ENCODE peak calls at places on chromosomes 4 and X, in eight cellular contexts. One of them, this sample, is unnamed.
A peak's percentile ranks its signal among the peaks of the same experiment; 100 is the strongest.

GRCh38 chrX:65407157-65407626 is 127.4 kb downstream of the LAS1L start:
- ATAC-seq in A549: no peak
- ATAC-seq in upper lobe of left lung: no peak
- ATAC-seq in K562: no peak
- ATAC-seq in gastrocnemius medialis: no peak
- ATAC-seq in right lobe of liver: no peak
- ATAC-seq in heart left ventricle: no peak
- ATAC-seq in IMR-90: no peak
- ATAC-seq in this sample: no peak

GRCh38 chr4:83108101-83108861 is 6.2 kb downstream of the PLAC8 start:
- ATAC-seq in A549: no peak
- ATAC-seq in upper lobe of left lung: no peak
- ATAC-seq in K562: no peak
- ATAC-seq in gastrocnemius medialis: no peak
- ATAC-seq in right lobe of liver: no peak
- ATAC-seq in heart left ventricle: no peak
- ATAC-seq in IMR-90: no peak
- ATAC-seq in this sample: no peak

GRCh38 chrX:109270580-109271484 is 211.1 kb downstream of the GUCY2F start:
- ATAC-seq in A549: no peak
- ATAC-seq in upper lobe of left lung: peak; percentile 46
- ATAC-seq in K562: no peak
- ATAC-seq in gastrocnemius medialis: no peak
- ATAC-seq in right lobe of liver: no peak
- ATAC-seq in heart left ventricle: no peak
- ATAC-seq in IMR-90: no peak
- ATAC-seq in this sample: no peak

GRCh38 chr4:67198757-67199156 is 346.5 kb downstream of the CENPC start:
- ATAC-seq in A549: peak; percentile 55
- ATAC-seq in upper lobe of left lung: no peak
- ATAC-seq in K562: peak; percentile 55
- ATAC-seq in gastrocnemius medialis: no peak
- ATAC-seq in right lobe of liver: no peak
- ATAC-seq in heart left ventricle: no peak
- ATAC-seq in IMR-90: no peak
- ATAC-seq in this sample: no peak

GRCh38 chrX:72621619-72622485 is 49.2 kb upstream of the HDAC8 start:
- ATAC-seq in A549: peak; percentile 28
- ATAC-seq in upper lobe of left lung: no peak
- ATAC-seq in K562: no peak
- ATAC-seq in gastrocnemius medialis: no peak
- ATAC-seq in right lobe of liver: peak; percentile 18
- ATAC-seq in heart left ventricle: no peak
- ATAC-seq in IMR-90: peak; percentile 32
- ATAC-seq in this sample: no peak

GRCh38 chr4:20030108-20030507 is 221.6 kb upstream of the SLIT2 start:
- ATAC-seq in A549: no peak
- ATAC-seq in upper lobe of left lung: no peak
- ATAC-seq in K562: no peak
- ATAC-seq in gastrocnemius medialis: no peak
- ATAC-seq in right lobe of liver: no peak
- ATAC-seq in heart left ventricle: no peak
- ATAC-seq in IMR-90: no peak
- ATAC-seq in this sample: no peak

GRCh38 chr4:82848706-82849105 is 42.2 kb downstream of the SEC31A start:
- ATAC-seq in A549: no peak
- ATAC-seq in upper lobe of left lung: no peak
- ATAC-seq in K562: no peak
- ATAC-seq in gastrocnemius medialis: no peak
- ATAC-seq in right lobe of liver: no peak
- ATAC-seq in heart left ventricle: no peak
- ATAC-seq in IMR-90: no peak
- ATAC-seq in this sample: no peak

GRCh38 chrX:28347526-28347925 is 239.7 kb upstream of the IL1RAPL1 start:
- ATAC-seq in A549: no peak
- ATAC-seq in upper lobe of left lung: no peak
- ATAC-seq in K562: no peak
- ATAC-seq in gastrocnemius medialis: no peak
- ATAC-seq in right lobe of liver: no peak
- ATAC-seq in heart left ventricle: no peak
- ATAC-seq in IMR-90: no peak
- ATAC-seq in this sample: no peak

GRCh38 chrX:42432552-42432951 is 345.4 kb downstream of the PPP1R2C start:
- ATAC-seq in A549: no peak
- ATAC-seq in upper lobe of left lung: no peak
- ATAC-seq in K562: no peak
- ATAC-seq in gastrocnemius medialis: no peak
- ATAC-seq in right lobe of liver: peak; percentile 79
- ATAC-seq in heart left ventricle: no peak
- ATAC-seq in IMR-90: no peak
- ATAC-seq in this sample: no peak

GRCh38 chr4:175253184-175253902 is 335.2 kb downstream of the ADAM29 start:
- ATAC-seq in A549: peak; percentile 31
- ATAC-seq in upper lobe of left lung: no peak
- ATAC-seq in K562: no peak
- ATAC-seq in gastrocnemius medialis: no peak
- ATAC-seq in right lobe of liver: no peak
- ATAC-seq in heart left ventricle: no peak
- ATAC-seq in IMR-90: no peak
- ATAC-seq in this sample: no peak

GRCh38 chr4:8163436-8164193 is 5.0 kb upstream of the ABLIM2 start:
- ATAC-seq in A549: no peak
- ATAC-seq in upper lobe of left lung: no peak
- ATAC-seq in K562: no peak
- ATAC-seq in gastrocnemius medialis: no peak
- ATAC-seq in right lobe of liver: no peak
- ATAC-seq in heart left ventricle: no peak
- ATAC-seq in IMR-90: no peak
- ATAC-seq in this sample: no peak

GRCh38 chr4:77586953-77587383 is 18.7 kb upstream of the CXCL13 start:
- ATAC-seq in A549: no peak
- ATAC-seq in upper lobe of left lung: no peak
- ATAC-seq in K562: no peak
- ATAC-seq in gastrocnemius medialis: no peak
- ATAC-seq in right lobe of liver: no peak
- ATAC-seq in heart left ventricle: no peak
- ATAC-seq in IMR-90: no peak
- ATAC-seq in this sample: no peak

GRCh38 chrX:71118032-71118984 is at the start of gene MED12:
- ATAC-seq in A549: peak; percentile 98
- ATAC-seq in upper lobe of left lung: peak; percentile 92
- ATAC-seq in K562: peak; percentile 99
- ATAC-seq in gastrocnemius medialis: peak; percentile 96
- ATAC-seq in right lobe of liver: peak; percentile 99
- ATAC-seq in heart left ventricle: peak; percentile 97
- ATAC-seq in IMR-90: peak; percentile 99
- ATAC-seq in this sample: peak; percentile 93
- TF ChIP-seq POLR2A in A549: peak; percentile 61
- TF ChIP-seq POLR2A in upper lobe of left lung: peak; percentile 34
- TF ChIP-seq POLR2A in K562: peak; percentile 75
- TF ChIP-seq POLR2A in gastrocnemius medialis: peak; percentile 29
- TF ChIP-seq POLR2A in right lobe of liver: no peak
- TF ChIP-seq POLR2A in heart left ventricle: no peak
- TF ChIP-seq POLR2A in IMR-90: peak; percentile 15
- TF ChIP-seq POLR2A in this sample: peak; percentile 18

DNA sequence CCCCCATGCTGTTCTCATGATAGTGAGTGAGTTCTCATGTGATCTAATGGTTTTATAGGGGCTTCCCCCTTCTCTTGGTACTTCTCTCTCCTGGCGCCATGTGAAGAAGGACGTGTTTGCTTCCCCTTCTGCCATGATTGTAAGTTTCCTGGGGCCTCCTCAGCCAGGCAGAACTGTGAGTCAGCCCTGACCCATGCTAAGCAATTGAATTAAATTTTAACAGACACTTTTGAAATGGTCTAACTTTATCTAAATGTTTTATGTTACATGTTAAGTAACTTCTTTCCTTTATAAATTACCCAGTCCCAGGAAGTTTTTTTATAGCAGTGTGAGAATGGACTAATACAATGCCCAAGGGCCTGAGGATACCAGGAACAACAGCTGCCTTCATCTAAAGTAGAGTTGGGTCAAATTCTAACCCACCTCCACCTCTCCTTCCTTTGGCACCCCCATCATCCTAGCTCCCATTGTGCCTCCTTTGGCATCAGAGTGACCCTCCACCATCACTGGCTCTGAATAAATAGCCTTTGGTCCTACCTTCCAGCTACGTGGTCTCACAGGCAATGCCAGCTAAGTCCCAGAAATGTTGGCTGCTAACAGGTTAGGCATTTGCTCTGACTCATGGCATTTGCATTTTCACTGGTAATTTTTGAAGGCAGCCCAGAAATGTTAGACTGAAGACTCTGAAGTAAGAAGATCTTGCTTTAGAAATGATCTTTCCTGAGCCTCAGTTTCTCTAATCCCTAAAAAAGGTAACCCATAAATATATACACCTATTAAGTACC is 182.1 kb downstream of the MOSPD2 start:
- ATAC-seq in A549: no peak
- ATAC-seq in upper lobe of left lung: no peak
- ATAC-seq in K562: no peak
- ATAC-seq in gastrocnemius medialis: no peak
- ATAC-seq in right lobe of liver: no peak
- ATAC-seq in heart left ventricle: no peak
- ATAC-seq in IMR-90: peak; percentile 57
- ATAC-seq in this sample: no peak
- H3K27ac ChIP-seq in A549: no peak overlapping the region
- H3K27ac ChIP-seq in upper lobe of left lung: no peak overlapping the region
- H3K27ac ChIP-seq in K562: no peak overlapping the region
- H3K27ac ChIP-seq in gastrocnemius medialis: no peak overlapping the region
- H3K27ac ChIP-seq in right lobe of liver: no peak overlapping the region
- H3K27ac ChIP-seq in heart left ventricle: no peak overlapping the region
- H3K27ac ChIP-seq in IMR-90: no peak overlapping the region
- H3K27ac ChIP-seq in this sample: no peak overlapping the region

DNA sequence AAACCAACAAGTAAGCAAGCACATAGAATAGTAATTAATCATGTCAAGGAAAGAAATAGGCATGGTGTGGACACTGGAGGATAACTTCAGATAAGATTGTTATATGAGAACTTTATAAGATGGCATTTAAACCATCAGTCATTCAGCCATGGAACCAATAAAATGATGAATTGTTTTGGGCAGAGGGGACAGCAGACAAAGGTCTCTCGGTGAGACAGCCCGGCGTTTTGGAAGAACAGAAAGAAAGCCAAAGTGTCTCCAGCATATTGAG is 809 bp upstream of the PPM1K start:
- ATAC-seq in A549: no peak
- ATAC-seq in upper lobe of left lung: no peak
- ATAC-seq in K562: no peak
- ATAC-seq in gastrocnemius medialis: peak; percentile 4
- ATAC-seq in right lobe of liver: no peak
- ATAC-seq in heart left ventricle: no peak
- ATAC-seq in IMR-90: no peak
- ATAC-seq in this sample: no peak
- H3K4me3 ChIP-seq in A549: peak overlapping the region; percentile 68
- H3K4me3 ChIP-seq in upper lobe of left lung: peak overlapping the region; percentile 73
- H3K4me3 ChIP-seq in K562: peak overlapping the region; percentile 55
- H3K4me3 ChIP-seq in gastrocnemius medialis: peak overlapping the region; percentile 92
- H3K4me3 ChIP-seq in right lobe of liver: peak overlapping the region; percentile 68
- H3K4me3 ChIP-seq in heart left ventricle: peak overlapping the region; percentile 90
- H3K4me3 ChIP-seq in IMR-90: peak overlapping the region; percentile 74
- H3K4me3 ChIP-seq in this sample: peak overlapping the region; percentile 77

GRCh38 chr4:10457255-10457801 is at the start of gene ZNF518B:
- ATAC-seq in A549: peak; percentile 91
- ATAC-seq in upper lobe of left lung: peak; percentile 64
- ATAC-seq in K562: peak; percentile 78
- ATAC-seq in gastrocnemius medialis: peak; percentile 82
- ATAC-seq in right lobe of liver: peak; percentile 82
- ATAC-seq in heart left ventricle: peak; percentile 70
- ATAC-seq in IMR-90: peak; percentile 89
- ATAC-seq in this sample: peak; percentile 84
- TF ChIP-seq POLR2A in A549: peak; percentile 23
- TF ChIP-seq POLR2A in upper lobe of left lung: no peak
- TF ChIP-seq POLR2A in K562: peak; percentile 53
- TF ChIP-seq POLR2A in gastrocnemius medialis: peak; percentile 51
- TF ChIP-seq POLR2A in right lobe of liver: peak; percentile 26
- TF ChIP-seq POLR2A in heart left ventricle: no peak
- TF ChIP-seq POLR2A in IMR-90: no peak
- TF ChIP-seq POLR2A in this sample: peak; percentile 39

GRCh38 chrX:142663330-142664095 is 362.2 kb upstream of the SPANXN4 start:
- ATAC-seq in A549: no peak
- ATAC-seq in upper lobe of left lung: no peak
- ATAC-seq in K562: no peak
- ATAC-seq in gastrocnemius medialis: no peak
- ATAC-seq in right lobe of liver: peak; percentile 96
- ATAC-seq in heart left ventricle: no peak
- ATAC-seq in IMR-90: no peak
- ATAC-seq in this sample: no peak

GRCh38 chrX:142661696-142662095 is 364.0 kb upstream of the SPANXN4 start:
- ATAC-seq in A549: no peak
- ATAC-seq in upper lobe of left lung: no peak
- ATAC-seq in K562: no peak
- ATAC-seq in gastrocnemius medialis: no peak
- ATAC-seq in right lobe of liver: no peak
- ATAC-seq in heart left ventricle: no peak
- ATAC-seq in IMR-90: no peak
- ATAC-seq in this sample: no peak
- H3K27ac ChIP-seq in A549: no peak overlapping the region
- H3K27ac ChIP-seq in upper lobe of left lung: no peak overlapping the region
- H3K27ac ChIP-seq in K562: no peak overlapping the region
- H3K27ac ChIP-seq in gastrocnemius medialis: no peak overlapping the region
- H3K27ac ChIP-seq in right lobe of liver: no peak overlapping the region
- H3K27ac ChIP-seq in heart left ventricle: no peak overlapping the region
- H3K27ac ChIP-seq in IMR-90: no peak overlapping the region
- H3K27ac ChIP-seq in this sample: no peak overlapping the region

GRCh38 chr4:128871948-128872347 is 62.4 kb downstream of the JADE1 start:
- ATAC-seq in A549: peak; percentile 78
- ATAC-seq in upper lobe of left lung: no peak
- ATAC-seq in K562: no peak
- ATAC-seq in gastrocnemius medialis: no peak
- ATAC-seq in right lobe of liver: no peak
- ATAC-seq in heart left ventricle: no peak
- ATAC-seq in IMR-90: peak; percentile 95
- ATAC-seq in this sample: no peak

GRCh38 chr4:128866691-128867090 is 57.2 kb downstream of the JADE1 start:
- ATAC-seq in A549: no peak
- ATAC-seq in upper lobe of left lung: no peak
- ATAC-seq in K562: no peak
- ATAC-seq in gastrocnemius medialis: no peak
- ATAC-seq in right lobe of liver: no peak
- ATAC-seq in heart left ventricle: no peak
- ATAC-seq in IMR-90: no peak
- ATAC-seq in this sample: no peak

GRCh38 chr4:128869801-128870509 is 60.5 kb downstream of the JADE1 start:
- ATAC-seq in A549: peak; percentile 8
- ATAC-seq in upper lobe of left lung: no peak
- ATAC-seq in K562: no peak
- ATAC-seq in gastrocnemius medialis: no peak
- ATAC-seq in right lobe of liver: no peak
- ATAC-seq in heart left ventricle: no peak
- ATAC-seq in IMR-90: no peak
- ATAC-seq in this sample: no peak

GRCh38 chr4:128866281-128866680 is 56.8 kb downstream of the JADE1 start:
- ATAC-seq in A549: no peak
- ATAC-seq in upper lobe of left lung: no peak
- ATAC-seq in K562: no peak
- ATAC-seq in gastrocnemius medialis: no peak
- ATAC-seq in right lobe of liver: no peak
- ATAC-seq in heart left ventricle: no peak
- ATAC-seq in IMR-90: no peak
- ATAC-seq in this sample: no peak

GRCh38 chr4:128868758-128869157 is 59.3 kb downstream of the JADE1 start:
- ATAC-seq in A549: no peak
- ATAC-seq in upper lobe of left lung: no peak
- ATAC-seq in K562: no peak
- ATAC-seq in gastrocnemius medialis: no peak
- ATAC-seq in right lobe of liver: no peak
- ATAC-seq in heart left ventricle: no peak
- ATAC-seq in IMR-90: no peak
- ATAC-seq in this sample: no peak
- H3K4me3 ChIP-seq in A549: no peak overlapping the region
- H3K4me3 ChIP-seq in upper lobe of left lung: no peak overlapping the region
- H3K4me3 ChIP-seq in K562: no peak overlapping the region
- H3K4me3 ChIP-seq in gastrocnemius medialis: no peak overlapping the region
- H3K4me3 ChIP-seq in right lobe of liver: no peak overlapping the region
- H3K4me3 ChIP-seq in heart left ventricle: no peak overlapping the region
- H3K4me3 ChIP-seq in IMR-90: no peak overlapping the region
- H3K4me3 ChIP-seq in this sample: no peak overlapping the region

This sample was measured in gastroesophageal sphincter.